ENCODE peak calls at places on chromosomes 3 and 15, in four cellular contexts. P is left ventricle myocardium inferior, S is brain microvascular endothelial cell, R is right lobe of liver. Z is an unnamed sample.

GRCh38 chr3:12968541-12968940 is 104.7 kb downstream of the IQSEC1 start:
- DNase-seq in S (no peak), R (no peak), P (no peak), Z (no peak)

GRCh38 chr3:58288011-58288728 is 17.9 kb upstream of the RPP14 start:
- DNase-seq in S (no peak), P (no peak), R (no peak), Z (no peak)

GRCh38 chr3:40971191-40972168 is 227.8 kb upstream of the CTNNB1 start:
- DNase-seq in P (peak; percentile 49), S (peak; percentile 99), R (peak; percentile 50), Z (no peak)

GRCh38 chr3:53044371-53045106 is 1.3 kb downstream of the SFMBT1 start:
- DNase-seq in S (peak; percentile 18), P (no peak), R (no peak), Z (no peak)

GRCh38 chr3:153714588-153715285 is 406.5 kb upstream of the ARHGEF26 start:
- DNase-seq in P (no peak), S (no peak), R (no peak), Z (no peak)

GRCh38 chr15:69104050-69104750 is 56.2 kb upstream of the GLCE start:
- DNase-seq in S (no peak), R (no peak), P (no peak), Z (no peak)

GRCh38 chr3:96863129-96863740 is 48.8 kb downstream of the EPHA6 start:
- DNase-seq in R (no peak), S (peak; percentile 3), P (no peak), Z (no peak)

GRCh38 chr3:37072892-37073291 is 79.6 kb downstream of the MLH1 start:
- DNase-seq in R (no peak), S (peak; percentile 84), P (no peak), Z (no peak)

GRCh38 chr15:28904541-28905303 is 18.9 kb downstream of the APBA2 start:
- DNase-seq in P (no peak), R (no peak), S (no peak), Z (peak; percentile 48)

GRCh38 chr15:76502678-76503077 is 166.1 kb downstream of the ISL2 start:
- DNase-seq in S (no peak), R (no peak), P (no peak), Z (no peak)

GRCh38 chr3:134651347-134652041 is 672 bp upstream of the KY start:
- DNase-seq in R (no peak), S (no peak), P (peak; percentile 58), Z (no peak)

GRCh38 chr3:159165972-159166371 is 364.1 kb downstream of the MFSD1 start:
- DNase-seq in R (no peak), P (no peak), S (no peak), Z (no peak)

GRCh38 chr3:155070932-155071387 is 9.2 kb upstream of the MME start:
- DNase-seq in P (no peak), S (peak; percentile 96), R (no peak), Z (no peak)

GRCh38 chr15:46589088-46589487 is 954.3 kb downstream of the SQOR start:
- DNase-seq in R (no peak), P (no peak), S (no peak), Z (no peak)

GRCh38 chr15:68479870-68480269 is 47.9 kb upstream of the ITGA11 start:
- DNase-seq in R (no peak), S (peak; percentile 78), P (no peak), Z (no peak)

GRCh38 chr3:46615050-46615449 is 2.7 kb downstream of the FAM240A start:
- DNase-seq in R (no peak), S (no peak), P (no peak), Z (no peak)

GRCh38 chr15:57114070-57114469 is 195.6 kb downstream of the TCF12 start:
- DNase-seq in P (no peak), S (peak; percentile 9), R (no peak), Z (no peak)

GRCh38 chr3:128269796-128270195 is 116.5 kb downstream of the EEFSEC start:
- DNase-seq in S (no peak), P (no peak), R (no peak), Z (no peak)

GRCh38 chr3:12444582-12445468 is 39.5 kb upstream of the TSEN2 start:
- DNase-seq in S (peak; percentile 19), P (no peak), R (no peak), Z (no peak)

GRCh38 chr3:193040836-193041672 is 123.4 kb upstream of the MB21D2 start:
- DNase-seq in S (peak; percentile 40), R (no peak), P (no peak), Z (no peak)

GRCh38 chr3:42052132-42052866 is 38.9 kb upstream of the TRAK1 start:
- DNase-seq in R (no peak), P (no peak), S (peak; percentile 60), Z (no peak)

GRCh38 chr3:133153382-133153781 is 115.2 kb downstream of the TMEM108 start:
- DNase-seq in P (no peak), S (no peak), R (no peak), Z (no peak)

DNA sequence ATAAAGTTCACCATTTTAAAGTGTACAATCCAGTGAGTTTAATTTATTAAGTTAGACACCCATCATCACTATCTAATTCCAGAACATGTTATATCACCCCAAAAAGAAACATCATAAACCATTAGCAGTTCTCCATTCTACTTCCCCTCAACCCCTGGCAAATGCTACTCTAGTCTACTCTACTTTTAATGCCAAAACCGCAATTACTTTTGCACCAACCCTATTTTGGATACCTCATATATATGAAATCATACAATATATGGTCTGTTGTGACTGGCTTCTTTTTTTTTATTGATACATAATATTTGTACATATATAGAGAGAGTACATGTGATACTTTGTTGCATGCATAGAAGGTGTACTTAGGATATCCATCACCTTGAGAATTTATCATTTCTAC is 190.5 kb upstream of the RARB start:
- DNase-seq in R (no peak), S (no peak), P (no peak), Z (no peak)
- TF ChIP-seq CTCF in R (no peak), S (no peak), P (no peak), Z (no peak)

GRCh38 chr15:75025102-75025501 is 1.7 kb downstream of the PPCDC start:
- DNase-seq in P (no peak), R (no peak), S (no peak), Z (no peak)

GRCh38 chr15:75027551-75027950 is 4.2 kb downstream of the PPCDC start:
- DNase-seq in P (no peak), S (no peak), R (no peak), Z (no peak)

GRCh38 chr15:75024102-75024636 is 779 bp downstream of the PPCDC start:
- DNase-seq in S (no peak), R (no peak), P (no peak), Z (no peak)

GRCh38 chr15:75023194-75024101 is at the start of gene PPCDC:
- DNase-seq in P (peak; percentile 96), R (peak; percentile 98), S (peak; percentile 94), Z (peak; percentile 98)

GRCh38 chr15:75025548-75026260 is 2.3 kb downstream of the PPCDC start:
- DNase-seq in S (no peak), P (no peak), R (no peak), Z (no peak)
- TF ChIP-seq CTCF in S (no peak), P (no peak), R (no peak), Z (no peak)

DNA sequence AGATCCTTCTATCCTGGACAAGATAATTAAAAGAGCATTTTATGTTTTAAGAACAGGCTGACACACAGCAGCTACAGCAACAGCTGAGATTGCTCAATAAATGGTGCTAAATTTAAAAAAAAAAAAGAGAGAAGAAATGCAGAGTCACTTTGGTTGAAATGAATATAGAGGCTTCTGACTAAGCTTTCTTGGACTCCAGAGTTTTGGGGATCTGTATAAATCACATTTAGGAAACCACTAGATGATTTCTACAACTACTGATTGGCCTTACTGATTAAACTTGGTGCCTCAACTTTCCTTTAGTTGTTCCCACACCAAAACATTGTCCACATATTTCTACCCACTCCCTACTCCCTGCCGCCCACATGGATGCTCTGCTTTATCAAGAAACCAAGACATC is 132.9 kb upstream of the ZBTB20 start:
- DNase-seq in P (no peak), R (no peak), S (no peak), Z (no peak)
- TF ChIP-seq CTCF in P (no peak), R (no peak), S (no peak), Z (no peak)

DNA sequence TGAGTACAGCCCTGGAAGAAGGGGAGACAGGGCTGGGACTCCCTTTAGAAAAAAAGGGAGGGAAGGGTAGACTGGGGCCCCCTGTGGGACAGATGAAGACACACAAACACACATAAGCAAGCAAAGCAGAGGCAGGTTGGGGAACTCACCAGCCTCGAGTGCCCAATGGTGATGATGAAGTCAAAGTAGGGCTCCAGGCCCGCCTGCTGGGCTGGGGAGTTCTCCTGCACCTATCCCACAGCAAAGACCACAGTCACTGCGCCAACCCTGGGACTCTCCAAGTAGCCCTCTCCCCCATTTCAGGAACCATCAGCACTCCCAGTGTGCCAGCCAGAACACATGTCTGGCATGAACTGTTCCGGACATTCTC is 4.1 kb downstream of the GORASP1 start:
- DNase-seq in R (no peak), P (no peak), S (no peak), Z (no peak)
- TF ChIP-seq CTCF in R (no peak), P (no peak), S (peak; percentile 27), Z (peak; percentile 30)

GRCh38 chr3:28080716-28081115 is 160.7 kb upstream of the CMC1 start:
- DNase-seq in P (no peak), S (no peak), R (no peak), Z (no peak)

GRCh38 chr3:28081533-28081947 is 159.9 kb upstream of the CMC1 start:
- DNase-seq in R (no peak), S (no peak), P (no peak), Z (no peak)

GRCh38 chr3:28077566-28077965 is 163.9 kb upstream of the CMC1 start:
- DNase-seq in R (no peak), S (peak; percentile 45), P (no peak), Z (no peak)
- TF ChIP-seq CTCF in R (no peak), S (no peak), P (peak; percentile 37), Z (no peak)

Z was measured in chondrocyte.